ENCODE peak calls at places on chromosome 18, in seven cellular contexts. M is endothelial cell; N is NCI-H2081; T is Daoy; F is GF-D8; V is skeletal muscle cell; A is stimulated activated CD4-positive, alpha-beta T cell treated with anti-CD3 and anti-CD28 coated beads, Interleukin-4, amount 100 ng/mL, for 1 hour. E is an unnamed sample.

GRCh38 chr18:36769611-36770314 is 59.0 kb downstream of the TPGS2 start:
- DNase-seq in F (no peak), V (no peak), T (no peak), N (no peak), A (no peak), M (peak), E (no peak)

GRCh38 chr18:13616525-13617035 is 109.8 kb downstream of the FAM210A start:
- DNase-seq in A (no peak), T (no peak), M (no peak), V (no peak), N (no peak), F (no peak), E (no peak)

GRCh38 chr18:475202-475624 is 25.3 kb downstream of the COLEC12 start:
- DNase-seq in M (peak), N (no peak), A (no peak), V (no peak), T (peak), F (no peak), E (no peak)

GRCh38 chr18:45503988-45504387 is 111.3 kb upstream of the SLC14A2 start:
- DNase-seq in F (no peak), N (no peak), A (no peak), V (no peak), T (no peak), M (no peak), E (no peak)

GRCh38 chr18:58991127-58991798 is 126.6 kb downstream of the ZNF532 start:
- DNase-seq in F (no peak), M (no peak), N (no peak), V (no peak), A (no peak), T (peak), E (no peak)

GRCh38 chr18:48222118-48222517 is 187.1 kb downstream of the ZBTB7C start:
- DNase-seq in N (peak), F (peak), M (no peak), A (no peak), V (peak), T (peak), E (peak)

GRCh38 chr18:78778651-78779050 is 201.0 kb upstream of the SALL3 start:
- DNase-seq in N (no peak), M (no peak), T (no peak), A (no peak), V (no peak), F (no peak), E (no peak)

GRCh38 chr18:80181642-80182461 is 65.5 kb downstream of the PARD6G start:
- DNase-seq in F (peak), V (no peak), N (no peak), A (no peak), T (no peak), M (no peak), E (no peak)

GRCh38 chr18:51711298-51711889 is 513.9 kb upstream of the MEX3C start:
- DNase-seq in A (no peak), V (no peak), N (no peak), T (no peak), F (no peak), M (no peak), E (no peak)

GRCh38 chr18:32048507-32049091 is 30.0 kb downstream of the RNF125 start:
- DNase-seq in T (no peak), F (peak), A (no peak), M (no peak), N (no peak), V (peak), E (no peak)

GRCh38 chr18:79853303-79853992 is 55.7 kb downstream of the KCNG2 start:
- DNase-seq in N (no peak), T (no peak), V (no peak), M (no peak), A (no peak), F (no peak), E (no peak)

GRCh38 chr18:59509477-59510173 is 150.6 kb upstream of the LMAN1 start:
- DNase-seq in M (peak), N (no peak), A (no peak), F (no peak), V (no peak), T (no peak), E (no peak)

GRCh38 chr18:55781481-55781957 is 193.5 kb upstream of the TCF4 start:
- DNase-seq in N (peak), F (peak), V (peak), A (no peak), T (peak), M (peak), E (no peak)